ENCODE peak calls at places on chromosomes 1 and 21, in six cellular contexts. P is A549, H is IMR-90, C is heart left ventricle, N is HCT116, Z is right lobe of liver. U is an unnamed sample.

GRCh38 chr1:10510520-10511493 is 36.1 kb downstream of the PEX14 start:
- ATAC-seq in N (peak), P (peak), Z (peak), H (peak), C (no peak), U (peak)

GRCh38 chr1:223682502-223682901 is 17.0 kb upstream of the CAPN8 start:
- ATAC-seq in H (no peak), N (no peak), Z (no peak), P (no peak), C (no peak), U (no peak)

GRCh38 chr1:230286166-230286889 is 139.8 kb downstream of the PGBD5 start:
- ATAC-seq in Z (no peak), H (no peak), N (no peak), P (no peak), C (peak), U (no peak)

GRCh38 chr1:226054519-226055327 is 7.8 kb upstream of the H3-3A start:
- ATAC-seq in Z (no peak), N (no peak), P (no peak), C (no peak), H (peak), U (no peak)

GRCh38 chr1:6593810-6594209 is 8.9 kb downstream of the KLHL21 start:
- ATAC-seq in H (no peak), N (no peak), P (no peak), Z (no peak), C (no peak), U (no peak)

GRCh38 chr1:77068013-77068412 is 151.2 kb downstream of the PIGK start:
- ATAC-seq in P (no peak), N (peak), H (no peak), C (no peak), Z (no peak), U (no peak)

GRCh38 chr21:39321424-39321823 is 8.0 kb upstream of the BRWD1 start:
- ATAC-seq in C (no peak), P (no peak), H (no peak), Z (no peak), N (no peak), U (no peak)

GRCh38 chr21:44523567-44524181 is 16.3 kb downstream of the KRTAP10-1 start:
- ATAC-seq in C (no peak), Z (no peak), P (no peak), N (no peak), H (no peak), U (no peak)

GRCh38 chr1:205296154-205296553 is 25.4 kb downstream of the NUAK2 start:
- ATAC-seq in H (no peak), Z (no peak), N (no peak), P (no peak), C (no peak), U (no peak)

GRCh38 chr1:197675475-197676324 is 99.6 kb downstream of the DENND1B start:
- ATAC-seq in H (peak), P (no peak), N (no peak), C (no peak), Z (peak), U (peak)

GRCh38 chr21:22561946-22562345 is 1563.7 kb downstream of the NCAM2 start:
- ATAC-seq in N (no peak), P (no peak), C (no peak), Z (no peak), H (no peak), U (no peak)

GRCh38 chr21:32772281-32773047 is 909 bp upstream of the PAXBP1 start:
- ATAC-seq in P (no peak), C (no peak), N (no peak), H (no peak), Z (peak), U (no peak)

GRCh38 chr1:182587666-182588438 is 1.2 kb downstream of the RNASEL start:
- ATAC-seq in P (no peak), Z (peak), H (no peak), N (no peak), C (no peak), U (no peak)

GRCh38 chr1:205294175-205294913 is 27.2 kb downstream of the NUAK2 start:
- ATAC-seq in H (peak), C (no peak), Z (peak), P (peak), N (peak), U (peak)

GRCh38 chr1:235910357-235911299 is 43.9 kb upstream of the LYST start:
- ATAC-seq in H (peak), Z (peak), N (peak), P (peak), C (peak), U (peak)

GRCh38 chr1:41476807-41477361 is 7.6 kb downstream of the EDN2 start:
- ATAC-seq in H (no peak), Z (peak), C (no peak), N (no peak), P (no peak), U (peak)

GRCh38 chr1:42674682-42675081 is 7.5 kb upstream of the YBX1 start:
- ATAC-seq in Z (peak), H (no peak), C (peak), P (no peak), N (no peak), U (no peak)

GRCh38 chr1:168636200-168636599 is 59.8 kb downstream of the XCL1 start:
- ATAC-seq in P (peak), C (peak), N (peak), H (no peak), Z (peak), U (peak)

GRCh38 chr1:204495078-204495753 is 611 bp upstream of the PIK3C2B start:
- ATAC-seq in H (no peak), P (peak), N (peak), C (no peak), Z (no peak), U (no peak)

GRCh38 chr1:92968138-92969032 is 7.1 kb upstream of the DIPK1A start:
- ATAC-seq in H (peak), P (peak), Z (peak), N (peak), C (no peak), U (no peak)
- TF ChIP-seq CTCF in H (peak), P (peak), Z (peak), N (peak), C (peak), U (peak)

GRCh38 chr1:29145739-29146437 is 22.2 kb upstream of the TMEM200B start:
- ATAC-seq in P (peak), H (peak), N (peak), C (peak), Z (peak), U (no peak)
- TF ChIP-seq POLR2A in P (no peak), H (no peak), N (no peak), C (no peak), Z (no peak), U (no peak)

DNA sequence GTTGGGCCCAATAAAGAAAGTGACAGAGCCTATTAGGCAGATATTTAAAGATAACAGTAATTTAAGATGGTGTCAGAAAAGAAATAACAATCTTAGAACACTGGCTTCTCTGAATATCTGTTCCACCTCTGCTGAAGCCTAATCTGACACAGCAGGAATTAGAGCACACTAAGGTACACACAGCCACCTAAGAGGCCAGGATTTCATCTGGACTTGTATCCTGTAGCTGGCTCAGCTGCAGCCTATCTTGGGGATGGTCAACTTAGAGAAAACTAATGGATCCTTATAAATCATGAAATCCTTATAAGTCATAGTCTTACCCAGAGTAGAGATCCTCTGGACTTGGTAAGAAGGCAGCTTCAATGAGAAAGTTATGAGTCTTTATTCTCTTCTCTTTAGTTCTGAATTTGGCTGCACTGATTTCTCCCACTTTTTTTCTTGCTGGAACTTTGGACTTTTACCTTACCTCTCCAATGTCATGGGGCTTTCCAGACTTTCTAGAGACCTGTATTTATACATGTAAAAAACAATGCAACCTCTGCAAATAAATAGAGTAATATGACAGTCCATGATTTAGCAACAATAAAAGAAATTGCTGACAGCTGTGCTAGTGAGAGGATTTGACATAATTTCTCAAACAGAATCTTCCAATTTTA is at the start of gene GBP7:
- ATAC-seq in H (no peak), C (no peak), Z (peak), N (no peak), P (no peak), U (no peak)
- H3K27ac ChIP-seq in H (no peak), C (no peak), Z (peak), N (no peak), P (no peak), U (no peak)

DNA sequence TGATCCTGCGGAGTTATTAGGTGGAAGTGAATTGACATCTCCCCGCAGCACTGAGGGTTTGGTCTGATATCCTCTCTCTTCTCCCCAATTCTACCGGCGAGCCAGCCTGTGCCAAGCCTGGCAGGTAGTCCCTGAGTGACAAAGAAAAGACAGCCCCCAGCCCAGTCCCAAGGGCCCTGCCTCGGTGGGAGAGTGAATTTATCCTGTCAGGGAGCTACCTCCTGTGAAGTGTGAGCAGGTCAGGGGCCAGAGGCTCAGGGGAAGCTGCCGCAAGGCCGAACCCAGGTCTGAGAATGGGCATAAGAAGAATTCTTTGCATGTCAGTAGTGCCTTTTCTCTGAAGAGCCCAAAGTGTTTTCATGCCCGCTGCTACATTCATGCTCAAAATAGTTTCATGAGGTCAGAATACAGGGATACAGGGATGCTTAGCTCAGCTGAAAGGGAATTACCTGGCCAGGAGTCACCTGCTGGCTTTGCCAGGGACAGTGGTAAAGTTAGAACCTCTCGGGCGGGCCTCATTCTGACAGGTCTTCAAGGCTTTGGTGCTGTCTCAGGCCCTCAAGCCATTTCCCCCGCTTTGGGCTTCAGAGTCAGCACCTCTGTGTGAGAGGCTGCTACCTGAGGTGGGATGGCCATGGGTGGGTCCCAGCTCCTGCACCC is 5.3 kb downstream of the RASSF5 start:
- ATAC-seq in H (no peak), C (no peak), Z (no peak), N (peak), P (no peak), U (no peak)
- TF ChIP-seq CTCF in H (no peak), C (no peak), Z (no peak), N (no peak), P (no peak), U (no peak)

GRCh38 chr1:234600418-234601216 is 9.4 kb downstream of the IRF2BP2 start:
- ATAC-seq in C (no peak), H (no peak), Z (peak), P (peak), N (peak), U (no peak)

GRCh38 chr1:234604393-234604725 is 5.6 kb downstream of the IRF2BP2 start:
- ATAC-seq in P (no peak), N (no peak), C (no peak), Z (no peak), H (no peak), U (no peak)

GRCh38 chr1:234603221-234604204 is 6.5 kb downstream of the IRF2BP2 start:
- ATAC-seq in C (no peak), Z (no peak), N (no peak), P (no peak), H (no peak), U (no peak)

GRCh38 chr1:234601217-234602017 is 8.6 kb downstream of the IRF2BP2 start:
- ATAC-seq in C (no peak), P (no peak), N (no peak), Z (no peak), H (no peak), U (no peak)

GRCh38 chr1:234602334-234603220 is 7.4 kb downstream of the IRF2BP2 start:
- ATAC-seq in H (peak), C (no peak), Z (peak), N (peak), P (peak), U (peak)
- TF ChIP-seq POLR2A in H (no peak), C (peak), Z (peak), N (no peak), P (no peak), U (no peak)

GRCh38 chr1:14689996-14690614 is 91.6 kb downstream of the KAZN start:
- ATAC-seq in N (no peak), H (no peak), P (no peak), Z (no peak), C (no peak), U (no peak)
- H3K27ac ChIP-seq in N (no peak), H (no peak), P (no peak), Z (no peak), C (no peak), U (no peak)